ENCODE peak calls at places on chromosomes 3 and 15, in five cellular contexts. J is cardiac muscle cell, Y is pancreas, T is GM12864, L is A549. Q is an unnamed sample.

GRCh38 chr15:27973886-27974285 is 125.2 kb downstream of the OCA2 start:
- DNase-seq in J (no peak), Y (no peak), T (no peak), L (no peak), Q (no peak)

GRCh38 chr15:34708422-34708821 is 46.4 kb downstream of the GJD2 start:
- DNase-seq in J (peak), Y (no peak), T (peak), L (peak), Q (peak)

GRCh38 chr3:130490246-130490645 is 26.7 kb upstream of the COL6A6 start:
- DNase-seq in J (peak), Y (no peak), T (no peak), L (no peak), Q (no peak)

GRCh38 chr15:94370197-94370987 is 139.0 kb downstream of the MCTP2 start:
- DNase-seq in J (no peak), Y (no peak), T (no peak), L (no peak), Q (no peak)

GRCh38 chr3:17806201-17806600 is 63.8 kb upstream of the TBC1D5 start:
- DNase-seq in J (no peak), Y (no peak), T (no peak), L (no peak), Q (no peak)

GRCh38 chr3:174170248-174170647 is 688.9 kb upstream of the NAALADL2 start:
- DNase-seq in J (no peak), Y (no peak), T (no peak), L (no peak), Q (no peak)

GRCh38 chr3:108409791-108410190 is 100.6 kb downstream of the MYH15 start:
- DNase-seq in J (no peak), Y (no peak), T (no peak), L (no peak), Q (no peak)

GRCh38 chr15:43082509-43082908 is 23.3 kb downstream of the UBR1 start:
- DNase-seq in J (no peak), Y (no peak), T (no peak), L (no peak), Q (no peak)

GRCh38 chr3:171838218-171838720 is 4.9 kb upstream of the TMEM212 start:
- DNase-seq in J (peak), Y (no peak), T (no peak), L (peak), Q (no peak)

GRCh38 chr3:124747111-124747981 is 17.1 kb downstream of the UMPS start:
- DNase-seq in J (no peak), Y (no peak), T (no peak), L (no peak), Q (no peak)

GRCh38 chr3:34012102-34012461 is 213.7 kb downstream of the PDCD6IP start:
- DNase-seq in J (peak), Y (no peak), T (no peak), L (peak), Q (no peak)

GRCh38 chr3:183098538-183099025 is 714 bp downstream of the MCCC1 start:
- DNase-seq in J (no peak), Y (no peak), T (no peak), L (no peak), Q (peak)

GRCh38 chr15:64851503-64851840 is 9.8 kb downstream of the PLEKHO2 start:
- DNase-seq in J (peak), Y (no peak), T (no peak), L (no peak), Q (no peak)

GRCh38 chr15:59237119-59237853 is 30.6 kb downstream of the LDHAL6B start:
- DNase-seq in J (no peak), Y (no peak), T (peak), L (no peak), Q (peak)

GRCh38 chr3:30779686-30780287 is 114.7 kb downstream of the GADL1 start:
- DNase-seq in J (peak), Y (no peak), T (no peak), L (peak), Q (peak)
- TF ChIP-seq CTCF in J (peak), Y (no peak), T (peak), L (peak), Q (peak)

DNA sequence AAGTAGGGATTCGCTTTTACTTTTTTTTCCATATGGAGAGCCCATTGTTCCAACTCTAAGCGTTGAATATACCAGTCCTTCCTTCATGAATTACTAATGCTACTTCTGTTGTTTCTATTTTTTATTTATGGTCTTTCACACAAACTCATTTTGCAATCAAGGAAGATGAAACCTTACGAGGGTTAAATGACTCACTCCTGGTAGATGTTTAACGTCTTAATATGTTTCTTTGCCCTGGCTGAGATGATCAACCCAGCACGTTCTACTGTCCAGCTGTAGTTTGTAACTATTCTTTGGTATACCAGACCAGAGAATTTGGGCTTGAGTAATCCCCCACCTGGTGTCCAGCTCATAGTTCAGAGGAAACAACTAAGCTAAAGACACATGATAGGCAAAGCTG is 23.1 kb downstream of the CDCP1 start:
- DNase-seq in J (peak), Y (no peak), T (no peak), L (peak), Q (no peak)
- H3K4me3 ChIP-seq in J (no peak), Y (no peak), T (no peak), L (no peak), Q (no peak)

GRCh38 chr3:136276049-136276755 is 26.1 kb downstream of the PCCB start:
- DNase-seq in J (peak), Y (no peak), T (no peak), L (no peak), Q (no peak)
- TF ChIP-seq CTCF in J (peak), Y (no peak), T (no peak), L (no peak), Q (no peak)

DNA sequence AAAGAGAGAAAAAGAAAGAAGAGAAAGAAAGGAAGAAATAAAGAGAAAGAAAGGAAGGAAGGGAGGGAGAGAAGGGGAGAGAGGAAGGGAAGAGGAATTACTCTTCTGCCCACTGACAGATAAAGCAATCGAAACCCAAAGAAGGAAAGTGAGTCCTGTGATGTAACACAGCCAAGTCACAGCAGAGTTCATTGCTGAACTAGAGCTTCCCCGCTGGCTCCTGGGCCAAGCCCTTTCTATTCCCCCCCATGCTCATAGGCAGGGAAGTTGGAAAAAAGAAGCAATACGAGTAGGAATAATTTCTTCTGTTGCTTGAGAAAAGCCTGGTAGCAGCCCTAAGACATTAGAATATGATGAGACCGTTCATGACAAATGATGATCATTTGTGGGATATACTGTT is 110.8 kb upstream of the TRPM1 start:
- DNase-seq in J (peak), Y (no peak), T (no peak), L (no peak), Q (no peak)
- H3K4me3 ChIP-seq in J (no peak), Y (no peak), T (no peak), L (no peak), Q (no peak)

GRCh38 chr3:121976727-121977126 is 45.3 kb downstream of the ILDR1 start:
- DNase-seq in J (no peak), Y (no peak), T (no peak), L (no peak), Q (no peak)
- TF ChIP-seq CTCF in J (no peak), Y (no peak), T (no peak), L (no peak), Q (no peak)

GRCh38 chr3:184567924-184568590 is 6.5 kb downstream of the EPHB3 start:
- DNase-seq in J (no peak), Y (peak), T (no peak), L (no peak), Q (no peak)

GRCh38 chr3:184570035-184570434 is 8.4 kb downstream of the EPHB3 start:
- DNase-seq in J (no peak), Y (peak), T (no peak), L (no peak), Q (no peak)

GRCh38 chr3:184566441-184567414 is 5.1 kb downstream of the EPHB3 start:
- DNase-seq in J (no peak), Y (peak), T (no peak), L (no peak), Q (no peak)

GRCh38 chr3:184568918-184569829 is 7.6 kb downstream of the EPHB3 start:
- DNase-seq in J (peak), Y (peak), T (no peak), L (no peak), Q (no peak)

DNA sequence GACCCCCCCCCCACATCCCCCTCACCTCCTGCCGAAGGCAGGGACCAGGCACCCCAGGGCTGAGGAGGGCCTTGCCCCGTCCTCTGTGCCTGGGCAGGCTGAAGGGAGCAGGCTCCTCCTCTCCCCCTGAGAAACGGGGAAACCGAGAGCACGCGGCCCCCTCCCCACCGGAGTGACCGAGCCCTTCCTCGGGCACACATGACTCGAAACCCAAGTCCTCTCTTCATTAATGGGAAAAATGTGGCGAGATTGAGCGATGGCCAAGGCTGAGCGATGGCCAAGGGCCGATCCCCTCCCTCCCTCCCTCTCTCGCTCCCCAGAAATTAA is 7.0 kb downstream of the EPHB3 start:
- DNase-seq in J (no peak), Y (peak), T (no peak), L (no peak), Q (no peak)
- H3K4me3 ChIP-seq in J (peak), Y (no peak), T (no peak), L (peak), Q (no peak)

GRCh38 chr3:160928183-160928718 is 172.2 kb downstream of the PPM1L start:
- DNase-seq in J (peak), Y (no peak), T (no peak), L (peak), Q (peak)
- TF ChIP-seq CTCF in J (no peak), Y (no peak), T (no peak), L (no peak), Q (peak)

DNA sequence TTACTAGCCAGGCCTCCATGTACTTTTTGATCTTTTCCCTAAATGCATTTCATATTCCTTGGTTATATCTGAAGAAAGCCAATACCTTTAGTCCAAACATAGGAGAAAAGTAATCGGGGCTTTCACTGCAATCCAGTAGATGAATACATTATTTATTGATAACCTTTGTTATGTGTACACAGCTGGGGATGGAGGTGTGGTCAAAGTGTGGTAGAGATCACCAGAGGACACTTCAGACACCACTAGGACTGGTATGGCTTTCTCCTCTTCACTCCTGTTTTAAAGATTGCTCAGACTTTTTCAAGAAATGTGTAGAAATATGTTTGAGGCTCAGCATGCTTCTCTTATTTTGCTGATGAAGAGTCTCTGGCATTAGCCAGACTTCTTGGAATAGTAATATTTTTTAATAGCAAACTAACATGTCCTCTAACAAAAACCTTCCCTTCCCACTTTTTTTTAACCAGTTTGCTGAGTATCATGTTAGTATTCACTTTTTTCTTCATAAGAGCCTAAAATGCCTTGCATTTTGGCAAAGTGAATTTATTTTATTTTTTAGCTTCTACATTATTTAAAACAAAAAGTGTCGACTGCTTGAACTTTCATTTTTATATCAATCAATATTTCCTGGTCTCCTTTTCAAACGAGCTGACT is 65.6 kb upstream of the MBNL1 start:
- DNase-seq in J (peak), Y (no peak), T (no peak), L (peak), Q (peak)
- H3K4me3 ChIP-seq in J (no peak), Y (no peak), T (peak), L (peak), Q (peak)

GRCh38 chr3:49656541-49657112 is 17.5 kb upstream of the APEH start:
- DNase-seq in J (peak), Y (no peak), T (no peak), L (no peak), Q (no peak)
- TF ChIP-seq CTCF in J (peak), Y (no peak), T (peak), L (no peak), Q (peak)

GRCh38 chr3:9399746-9400145 is 2.3 kb downstream of the SETD5 start:
- DNase-seq in J (peak), Y (peak), T (no peak), L (peak), Q (peak)
- H3K4me3 ChIP-seq in J (peak), Y (no peak), T (peak), L (peak), Q (peak)